ENCODE peak calls at places on chromosomes 6 and 20, in four cellular contexts. N is brain microvascular endothelial cell, B is fibroblast of lung, U is cardiac muscle cell. E is an unnamed sample.

GRCh38 chr20:41178904-41179432 is 41.6 kb downstream of the PLCG1 start:
- DNase-seq in N (no peak), B (peak), U (no peak), E (no peak)

GRCh38 chr6:53361549-53362031 is 12.8 kb upstream of the ELOVL5 start:
- DNase-seq in N (peak), B (peak), U (no peak), E (peak)

GRCh38 chr6:32972353-32973143 is 4.2 kb downstream of the BRD2 start:
- DNase-seq in N (no peak), B (no peak), U (peak), E (peak)

GRCh38 chr6:53579338-53579737 is 34.4 kb upstream of the GCLC start:
- DNase-seq in N (no peak), B (no peak), U (no peak), E (no peak)

GRCh38 chr6:160955508-160956295 is 35.9 kb upstream of the MAP3K4 start:
- DNase-seq in N (no peak), B (no peak), U (no peak), E (no peak)

GRCh38 chr6:36603222-36604089 is 9.3 kb downstream of the SRSF3 start:
- DNase-seq in N (no peak), B (no peak), U (no peak), E (no peak)

GRCh38 chr20:35305682-35306556 is 13.7 kb upstream of the FAM83C start:
- DNase-seq in N (peak), B (peak), U (no peak), E (no peak)

GRCh38 chr6:85192186-85192585 is 257.7 kb upstream of the NT5E start:
- DNase-seq in N (peak), B (peak), U (no peak), E (no peak)

GRCh38 chr6:75201901-75202672 is 3.8 kb downstream of the COL12A1 start:
- DNase-seq in N (peak), B (peak), U (peak), E (no peak)

GRCh38 chr20:1296117-1296610 is 30.1 kb downstream of the SNPH start:
- DNase-seq in N (no peak), B (no peak), U (no peak), E (no peak)

GRCh38 chr20:52192296-52193007 is 873 bp upstream of the ZFP64 start:
- DNase-seq in N (no peak), B (no peak), U (peak), E (no peak)

GRCh38 chr6:122839477-122839876 is 50.4 kb downstream of the SMPDL3A start:
- DNase-seq in N (peak), B (peak), U (peak), E (no peak)

GRCh38 chr6:156886409-156886808 is 109.2 kb downstream of the ARID1B start:
- DNase-seq in N (peak), B (peak), U (no peak), E (no peak)

GRCh38 chr20:23116301-23117089 is 30.4 kb upstream of the CD93 start:
- DNase-seq in N (no peak), B (peak), U (peak), E (no peak)

GRCh38 chr6:143964667-143965066 is 43.4 kb downstream of the PLAGL1 start:
- DNase-seq in N (peak), B (no peak), U (no peak), E (no peak)

GRCh38 chr6:113694278-113695077 is 162.7 kb upstream of the MARCKS start:
- DNase-seq in N (no peak), B (peak), U (no peak), E (no peak)

GRCh38 chr6:128492386-128492785 is 28.0 kb downstream of the PTPRK start:
- DNase-seq in N (peak), B (peak), U (no peak), E (no peak)

GRCh38 chr6:122005661-122006060 is 393.8 kb upstream of the HSF2 start:
- DNase-seq in N (no peak), B (peak), U (no peak), E (no peak)

GRCh38 chr20:17620371-17621228 is 50.7 kb downstream of the DSTN start:
- DNase-seq in N (no peak), B (no peak), U (no peak), E (peak)

GRCh38 chr6:113178349-113178748 is 678.8 kb upstream of the MARCKS start:
- DNase-seq in N (no peak), B (peak), U (no peak), E (no peak)

GRCh38 chr6:112372213-112372806 is 25.2 kb downstream of the RFPL4B start:
- DNase-seq in N (no peak), B (peak), U (peak), E (no peak)

GRCh38 chr6:130167655-130168054 is 55.1 kb downstream of the SAMD3 start:
- DNase-seq in N (no peak), B (peak), U (no peak), E (no peak)

GRCh38 chr20:53208110-53208908 is 236.2 kb downstream of the TSHZ2 start:
- DNase-seq in N (no peak), B (no peak), U (peak), E (no peak)

GRCh38 chr6:56176741-56177140 is 70.6 kb downstream of the COL21A1 start:
- DNase-seq in N (no peak), B (no peak), U (no peak), E (no peak)

GRCh38 chr6:69693749-69694148 is 103.1 kb downstream of the LMBRD1 start:
- DNase-seq in N (no peak), B (peak), U (no peak), E (no peak)

GRCh38 chr20:41746635-41747034 is 128.5 kb upstream of the CHD6 start:
- DNase-seq in N (no peak), B (no peak), U (no peak), E (no peak)

GRCh38 chr20:7883309-7883708 is 56.9 kb downstream of the HAO1 start:
- DNase-seq in N (no peak), B (no peak), U (no peak), E (no peak)

GRCh38 chr6:111087871-111088667 is 766 bp downstream of the SLC16A10 start:
- DNase-seq in N (no peak), B (peak), U (peak), E (peak)

GRCh38 chr6:127176175-127176574 is 57.7 kb downstream of the RSPO3 start:
- DNase-seq in N (no peak), B (peak), U (no peak), E (no peak)

GRCh38 chr6:3119040-3119723 is 671 bp downstream of the BPHL start:
- DNase-seq in N (peak), B (peak), U (no peak), E (no peak)

GRCh38 chr6:27847706-27848105 is 64.5 kb downstream of the OR2B2 start:
- DNase-seq in N (no peak), B (peak), U (no peak), E (no peak)

GRCh38 chr6:1544603-1545002 is 65.1 kb upstream of the FOXC1 start:
- DNase-seq in N (no peak), B (no peak), U (no peak), E (no peak)

DNA sequence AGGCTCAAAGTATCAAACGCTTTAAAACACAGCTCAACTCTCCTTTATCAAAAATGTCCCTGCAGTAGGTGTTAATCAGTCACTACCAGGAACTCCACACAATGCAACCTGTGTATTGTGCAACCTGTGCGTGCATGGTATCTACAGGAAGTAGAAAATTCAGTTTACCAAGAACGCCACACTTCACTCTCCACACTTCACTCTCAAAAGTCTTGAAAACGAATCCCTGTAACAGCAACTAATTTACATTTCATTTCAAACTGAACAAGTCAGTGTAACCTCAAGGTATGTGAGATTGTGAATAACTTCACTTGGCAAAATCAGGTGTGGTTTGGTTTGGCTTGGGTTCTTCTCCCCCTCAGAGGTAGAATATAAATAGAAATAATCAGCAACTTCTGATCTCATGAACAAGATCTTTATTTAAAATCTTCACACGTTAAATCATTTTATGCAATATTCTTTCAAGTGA is 1.6 kb downstream of the RALGAPA2 start:
- DNase-seq in N (no peak), B (no peak), U (no peak), E (peak)
- H3K27ac ChIP-seq in N (no peak), B (no peak), U (no peak), E (peak)

GRCh38 chr6:6503186-6503585 is 85.3 kb upstream of the LY86 start:
- DNase-seq in N (no peak), B (no peak), U (no peak), E (no peak)

GRCh38 chr6:6509304-6509703 is 79.2 kb upstream of the LY86 start:
- DNase-seq in N (no peak), B (no peak), U (no peak), E (no peak)

GRCh38 chr6:6508603-6509002 is 79.9 kb upstream of the LY86 start:
- DNase-seq in N (no peak), B (no peak), U (no peak), E (no peak)

GRCh38 chr6:6505111-6505510 is 83.4 kb upstream of the LY86 start:
- DNase-seq in N (no peak), B (no peak), U (no peak), E (no peak)
- TF ChIP-seq CTCF in N (no peak), B (no peak), U (no peak), E (no peak)

DNA sequence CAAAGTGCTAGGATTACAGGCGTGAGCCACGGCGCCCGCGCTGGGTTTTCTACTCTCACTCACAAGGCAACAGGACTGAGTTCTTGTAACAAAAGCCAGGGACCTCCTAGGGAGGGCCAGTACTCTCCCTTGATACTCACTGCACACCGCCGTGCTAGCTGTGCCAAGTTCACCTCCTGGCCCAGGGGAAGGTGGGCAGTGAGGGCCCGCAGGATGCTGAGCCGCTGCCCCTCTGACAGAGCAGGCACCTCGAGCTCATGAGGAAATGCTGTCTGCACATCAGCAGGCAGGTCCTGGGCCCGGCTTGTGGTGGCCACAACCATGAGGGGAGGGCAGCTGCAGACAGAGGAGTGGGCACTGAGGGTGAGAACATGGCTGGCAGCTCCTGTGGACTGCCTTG is 6.7 kb downstream of the GNMT start:
- DNase-seq in N (no peak), B (no peak), U (no peak), E (no peak)
- H3K27ac ChIP-seq in N (no peak), B (no peak), U (no peak), E (no peak)

DNA sequence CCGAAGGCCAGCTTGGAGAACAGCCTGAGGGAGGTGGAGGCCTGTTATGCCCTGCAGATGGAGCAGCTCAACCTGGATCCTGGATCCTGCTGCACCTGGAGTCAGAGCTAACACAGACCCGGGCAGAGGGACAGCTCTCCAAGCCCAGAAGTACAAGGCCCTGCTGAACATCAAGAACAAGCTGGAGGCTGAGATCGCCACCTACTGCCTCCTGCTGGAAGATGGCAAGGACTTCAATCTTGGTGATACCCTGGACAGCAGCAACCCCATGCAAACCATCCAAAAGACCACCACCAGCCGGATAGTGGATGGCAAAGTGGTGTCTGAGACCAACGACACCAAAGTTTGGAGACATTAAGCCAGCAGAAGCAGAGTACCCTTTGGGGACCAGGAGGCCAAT is 223.5 kb upstream of the ID4 start:
- DNase-seq in N (no peak), B (no peak), U (no peak), E (no peak)
- TF ChIP-seq CTCF in N (no peak), B (no peak), U (no peak), E (no peak)

DNA sequence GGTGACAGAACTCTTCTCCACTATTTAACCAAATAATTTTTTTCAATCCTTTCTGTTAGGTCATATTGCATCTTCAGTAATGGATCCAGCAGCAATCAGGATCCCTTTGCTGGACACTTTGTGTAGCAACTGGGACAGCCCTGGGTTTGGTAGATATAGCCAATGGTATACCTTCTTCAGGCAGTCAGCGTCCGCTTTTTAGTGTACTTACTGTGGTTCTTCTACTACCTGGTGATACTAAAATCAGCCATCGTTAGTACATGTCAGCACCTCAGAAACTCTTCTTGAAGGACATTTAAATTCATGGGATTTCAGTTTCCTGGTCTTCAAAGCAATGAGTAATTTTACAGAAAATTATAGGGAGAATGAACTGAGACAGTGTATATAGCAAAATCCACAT is 93.5 kb downstream of the ADGRG6 start:
- DNase-seq in N (no peak), B (no peak), U (no peak), E (no peak)
- H3K27ac ChIP-seq in N (peak), B (no peak), U (no peak), E (peak)

GRCh38 chr6:13275435-13275989 is 52.8 kb downstream of the TBC1D7 start:
- DNase-seq in N (no peak), B (no peak), U (no peak), E (no peak)
- TF ChIP-seq CTCF in N (no peak), B (no peak), U (no peak), E (no peak)

GRCh38 chr20:38196016-38196415 is 30.9 kb upstream of the TGM2 start:
- DNase-seq in N (no peak), B (no peak), U (no peak), E (no peak)

GRCh38 chr20:38198238-38198861 is 33.3 kb upstream of the TGM2 start:
- DNase-seq in N (no peak), B (no peak), U (no peak), E (no peak)

GRCh38 chr20:38196592-38196991 is 31.5 kb upstream of the TGM2 start:
- DNase-seq in N (no peak), B (no peak), U (no peak), E (no peak)

GRCh38 chr20:38195521-38195920 is 30.5 kb upstream of the TGM2 start:
- DNase-seq in N (no peak), B (no peak), U (no peak), E (no peak)

DNA sequence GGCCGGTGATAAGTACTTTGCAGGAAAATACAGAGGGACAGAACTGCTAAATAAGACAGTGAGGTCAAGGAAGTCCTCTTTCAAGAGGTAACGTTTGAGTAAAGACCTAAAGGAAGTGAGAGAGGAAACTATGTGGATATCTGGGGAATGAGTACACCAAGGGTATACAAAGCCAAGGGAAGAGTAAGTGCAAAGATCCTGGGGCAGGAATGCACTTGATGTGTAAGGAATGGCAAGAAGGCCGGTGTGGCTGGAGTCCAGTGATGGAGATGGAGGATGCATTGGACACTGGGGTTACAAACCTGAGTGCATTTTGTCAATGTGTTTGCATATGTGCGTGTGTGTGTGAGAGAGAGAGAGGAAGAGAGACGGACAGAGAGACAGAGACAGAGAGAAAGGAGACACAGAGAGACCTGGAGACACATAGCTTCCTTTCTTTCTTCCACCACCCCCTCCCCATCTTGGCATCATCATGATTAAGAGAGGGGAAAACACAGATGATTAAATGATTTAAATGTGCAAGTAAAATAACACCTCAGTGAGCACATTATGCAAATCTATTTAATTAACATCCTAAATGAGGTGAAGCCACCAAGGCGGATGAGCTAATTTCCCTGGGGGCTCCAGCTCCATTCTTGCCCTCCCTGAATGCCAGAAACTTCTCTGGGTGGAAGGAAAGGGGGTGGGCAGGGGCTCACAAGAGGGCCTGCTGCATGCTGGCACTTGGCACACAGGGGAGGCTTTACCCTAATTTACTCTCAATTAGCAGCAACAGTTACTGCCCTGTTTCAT is 32.3 kb upstream of the TGM2 start:
- DNase-seq in N (no peak), B (no peak), U (no peak), E (no peak)
- H3K27ac ChIP-seq in N (no peak), B (peak), U (no peak), E (no peak)

GRCh38 chr6:100473182-100473581 is 8.5 kb upstream of the SIM1 start:
- DNase-seq in N (no peak), B (no peak), U (no peak), E (no peak)

GRCh38 chr6:100468966-100469859 is 4.5 kb upstream of the SIM1 start:
- DNase-seq in N (no peak), B (no peak), U (no peak), E (no peak)

GRCh38 chr6:100475554-100476325 is 11.0 kb upstream of the SIM1 start:
- DNase-seq in N (no peak), B (no peak), U (no peak), E (no peak)

GRCh38 chr6:100470721-100471120 is 6.0 kb upstream of the SIM1 start:
- DNase-seq in N (no peak), B (no peak), U (no peak), E (no peak)

GRCh38 chr6:100472674-100473073 is 8.0 kb upstream of the SIM1 start:
- DNase-seq in N (peak), B (peak), U (no peak), E (no peak)
- TF ChIP-seq CTCF in N (peak), B (no peak), U (no peak), E (no peak)

GRCh38 chr6:47671777-47672176 is 26.6 kb upstream of the ADGRF4 start:
- DNase-seq in N (no peak), B (no peak), U (no peak), E (no peak)

GRCh38 chr6:47669684-47670515 is 28.5 kb upstream of the ADGRF4 start:
- DNase-seq in N (peak), B (peak), U (peak), E (no peak)

GRCh38 chr6:47672816-47673215 is 25.6 kb upstream of the ADGRF4 start:
- DNase-seq in N (no peak), B (peak), U (no peak), E (no peak)

GRCh38 chr6:47674673-47675072 is 23.7 kb upstream of the ADGRF4 start:
- DNase-seq in N (no peak), B (no peak), U (no peak), E (no peak)

GRCh38 chr6:47670851-47671250 is 27.5 kb upstream of the ADGRF4 start:
- DNase-seq in N (no peak), B (no peak), U (no peak), E (no peak)
- H3K27ac ChIP-seq in N (no peak), B (no peak), U (no peak), E (no peak)

DNA sequence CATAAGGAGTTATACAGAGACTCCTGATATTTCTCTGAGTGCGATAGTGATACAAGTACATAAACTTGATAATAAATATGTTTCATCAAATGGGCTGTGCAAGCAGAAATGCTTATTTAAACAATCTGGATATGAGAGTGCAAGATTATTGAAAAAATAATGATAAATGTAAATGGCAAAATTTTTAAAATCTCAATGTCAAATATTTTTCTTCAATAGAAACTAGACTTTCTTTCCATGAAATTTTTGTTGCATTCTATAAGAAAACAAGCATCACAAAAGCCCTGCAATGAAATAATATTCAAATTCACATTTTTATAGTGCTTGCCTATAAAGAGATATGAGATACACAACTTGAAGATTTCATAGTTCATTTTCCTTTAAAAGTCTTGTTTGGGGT is 2.7 kb downstream of the PACRG start:
- DNase-seq in N (no peak), B (no peak), U (no peak), E (no peak)
- TF ChIP-seq CTCF in N (no peak), B (no peak), U (no peak), E (no peak)

E was measured in CD4-positive, alpha-beta T cell.